ENCODE peak calls at places on chromosomes 11 and 22, in seven cellular contexts. K is adipocyte, D is tibial artery, S is left lung, L is Caco-2, T is ovary, J is A549. C is an unnamed sample.

GRCh38 chr11:64637346-64638016 is 46.5 kb downstream of the SLC22A12 start:
- DNase-seq in K (peak; percentile 12), D (no peak), S (no peak), L (no peak), T (no peak), J (no peak), C (no peak)

GRCh38 chr22:33018232-33018864 is 39.8 kb downstream of the SYN3 start:
- DNase-seq in K (peak; percentile 83), D (no peak), S (no peak), L (peak; percentile 60), T (no peak), J (peak; percentile 22), C (no peak)

GRCh38 chr11:95081412-95081811 is 8.2 kb upstream of the ENDOD1 start:
- DNase-seq in K (peak; percentile 45), D (peak; percentile 96), S (no peak), L (no peak), T (no peak), J (no peak), C (no peak)

GRCh38 chr22:27377901-27378300 is 423.7 kb downstream of the MN1 start:
- DNase-seq in K (peak; percentile 29), D (no peak), S (no peak), L (no peak), T (peak; percentile 37), J (no peak), C (no peak)

GRCh38 chr11:118008271-118008903 is 22.2 kb downstream of the IL10RA start:
- DNase-seq in K (no peak), D (no peak), S (no peak), L (no peak), T (no peak), J (no peak), C (no peak)

GRCh38 chr11:35154960-35155359 is 16.0 kb downstream of the CD44 start:
- DNase-seq in K (no peak), D (no peak), S (no peak), L (no peak), T (no peak), J (no peak), C (no peak)

GRCh38 chr11:67486481-67487195 is 3.8 kb downstream of the AIP start:
- DNase-seq in K (no peak), D (no peak), S (no peak), L (no peak), T (no peak), J (no peak), C (no peak)

GRCh38 chr22:23060612-23061400 is 9.5 kb upstream of the GNAZ start:
- DNase-seq in K (no peak), D (peak; percentile 60), S (no peak), L (peak; percentile 22), T (no peak), J (no peak), C (no peak)

GRCh38 chr22:31749636-31750364 is at the start of gene PRR14L:
- DNase-seq in K (peak; percentile 98), D (peak; percentile 99), S (peak; percentile 99), L (peak; percentile 96), T (peak; percentile 98), J (peak; percentile 73), C (peak; percentile 96)

GRCh38 chr11:67117667-67118058 is 1.4 kb upstream of the KDM2A start:
- DNase-seq in K (no peak), D (peak; percentile 58), S (peak; percentile 41), L (peak; percentile 39), T (peak; percentile 41), J (no peak), C (peak; percentile 27)

GRCh38 chr11:61963016-61963281 is 4.5 kb downstream of the FTH1 start:
- DNase-seq in K (no peak), D (peak; percentile 62), S (no peak), L (peak; percentile 48), T (peak; percentile 22), J (no peak), C (no peak)

GRCh38 chr11:130846606-130847005 is 69.7 kb downstream of the SNX19 start:
- DNase-seq in K (no peak), D (no peak), S (no peak), L (no peak), T (no peak), J (no peak), C (no peak)

GRCh38 chr11:117094776-117095175 is 3.5 kb downstream of the SIK3 start:
- DNase-seq in K (peak; percentile 36), D (no peak), S (no peak), L (no peak), T (no peak), J (no peak), C (no peak)

DNA sequence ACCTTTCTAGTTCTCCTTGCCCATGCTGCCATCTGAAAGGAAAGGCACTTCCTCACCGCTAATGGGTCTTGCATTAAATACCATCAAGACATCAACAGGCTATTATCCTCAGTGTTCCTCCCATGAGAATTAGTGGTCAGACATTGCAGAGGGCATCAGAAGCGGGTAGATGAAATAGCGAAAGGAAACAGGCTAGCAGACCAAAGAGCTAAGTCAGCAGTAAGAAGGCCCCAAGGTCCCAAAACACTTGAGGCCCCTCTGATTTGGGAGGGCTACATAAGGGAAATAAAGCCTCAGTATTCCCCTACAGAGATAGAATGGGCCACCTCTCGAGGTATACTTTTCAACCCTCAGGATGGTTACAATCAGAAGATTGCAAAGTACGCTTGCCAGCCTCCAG is 12.9 kb downstream of the KCNJ11 start:
- DNase-seq in K (no peak), D (no peak), S (no peak), L (no peak), T (no peak), J (no peak), C (no peak)
- H3K9me3 ChIP-seq in K (peaks cover 35% of the 10 kb centered on the region), D (no peaks in the 10 kb centered on the region), S (peaks cover 15% of the 10 kb centered on the region), L (peaks cover 31% of the 10 kb centered on the region), T (no peaks in the 10 kb centered on the region), J (peaks cover 20% of the 10 kb centered on the region), C (peaks cover 13% of the 10 kb centered on the region)

DNA sequence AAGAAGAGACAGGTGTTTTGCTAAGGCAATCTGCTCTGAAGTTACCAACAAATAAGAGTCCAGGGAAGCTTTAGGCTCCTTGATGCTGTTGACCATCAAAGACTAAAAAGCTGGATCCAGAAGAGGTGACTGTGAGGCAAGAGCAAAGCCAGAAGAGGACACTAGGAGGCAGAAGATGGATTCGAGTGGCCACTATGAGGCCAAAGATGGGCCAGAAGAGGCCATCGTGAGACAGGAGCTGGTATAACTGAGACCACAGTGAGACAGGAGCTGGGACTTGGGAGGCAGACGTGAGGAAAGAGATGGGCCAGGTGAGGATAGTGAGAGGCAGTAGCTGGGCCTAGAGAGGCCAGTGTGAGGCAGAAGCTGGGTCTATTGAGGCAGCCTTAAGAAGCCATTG is 37.7 kb downstream of the OR4C45 start:
- DNase-seq in K (no peak), D (no peak), S (no peak), L (no peak), T (no peak), J (no peak), C (no peak)
- H3K9me3 ChIP-seq in K (no peaks in the 10 kb centered on the region), D (no peaks in the 10 kb centered on the region), S (no peaks in the 10 kb centered on the region), L (peaks cover 2% of the 10 kb centered on the region), T (no peaks in the 10 kb centered on the region), J (no peaks in the 10 kb centered on the region), C (no peaks in the 10 kb centered on the region)

DNA sequence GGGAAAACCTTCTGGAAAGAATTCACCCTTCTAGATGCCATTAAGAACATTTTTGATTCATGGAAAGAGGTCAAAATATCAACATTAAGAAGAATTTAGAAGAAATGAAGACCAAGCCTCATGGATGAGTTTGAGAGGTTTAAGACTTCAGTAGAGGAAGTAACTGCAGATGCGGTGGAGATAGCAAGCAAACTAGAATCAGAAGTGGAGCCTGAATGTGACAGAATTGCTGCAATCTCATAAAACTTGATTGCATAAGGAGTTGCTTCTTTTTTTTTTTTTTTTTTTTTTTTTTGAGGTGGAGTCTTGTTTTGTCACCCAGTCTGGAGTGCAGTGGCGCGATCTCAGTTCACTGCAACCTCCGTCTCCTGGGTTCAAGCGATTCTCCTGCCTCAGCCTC is 51.6 kb downstream of the MS4A13 start:
- DNase-seq in K (no peak), D (no peak), S (no peak), L (no peak), T (no peak), J (no peak), C (no peak)
- H3K9me3 ChIP-seq in K (peaks cover 7% of the 10 kb centered on the region), D (no peaks in the 10 kb centered on the region), S (no peaks in the 10 kb centered on the region), L (no peaks in the 10 kb centered on the region), T (no peaks in the 10 kb centered on the region), J (no peaks in the 10 kb centered on the region), C (no peaks in the 10 kb centered on the region)

DNA sequence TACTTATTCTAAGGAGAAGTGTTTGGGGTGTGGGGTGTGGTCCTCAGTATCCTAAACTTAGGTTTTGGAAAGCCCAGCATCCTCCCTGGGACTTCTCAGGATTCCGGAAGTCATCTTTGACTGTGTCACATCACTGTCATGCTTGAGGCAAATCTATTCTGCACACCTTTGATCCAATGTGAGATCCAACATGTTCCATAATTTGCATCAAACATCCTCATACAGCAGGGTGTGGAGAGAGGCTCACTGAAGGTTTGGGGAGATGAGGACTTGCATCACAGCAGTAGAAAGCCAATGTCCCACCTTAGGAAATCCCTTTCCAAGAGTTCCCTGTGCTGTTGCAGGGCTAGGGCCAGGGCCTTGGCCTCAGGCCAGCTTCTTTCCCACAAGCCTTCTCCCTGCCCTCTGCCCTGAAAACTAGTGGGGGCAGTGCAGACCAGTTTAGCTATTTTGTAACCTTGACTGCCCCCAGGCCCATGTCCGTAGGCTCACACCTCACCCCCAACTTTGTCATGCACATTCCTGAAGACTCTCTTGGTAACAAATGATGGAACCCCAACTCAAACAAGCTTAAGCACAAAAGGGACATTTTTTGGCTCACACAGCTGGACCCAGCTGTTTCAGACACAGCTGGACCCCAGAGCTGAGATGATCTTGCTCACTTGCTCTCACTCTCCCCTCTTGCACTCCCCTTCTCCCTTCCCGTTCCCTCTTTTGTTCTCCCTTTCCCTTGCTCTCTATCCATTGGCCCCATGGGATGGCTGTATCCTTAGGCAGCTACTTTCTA is 46.7 kb downstream of the KCNQ1OT1 start:
- DNase-seq in K (no peak), D (no peak), S (no peak), L (no peak), T (no peak), J (no peak), C (no peak)
- H3K9me3 ChIP-seq in K (peaks cover 86% of the 10 kb centered on the region), D (peaks cover 5% of the 10 kb centered on the region), S (no peaks in the 10 kb centered on the region), L (peaks cover 87% of the 10 kb centered on the region), T (no peaks in the 10 kb centered on the region), J (peaks cover 99% of the 10 kb centered on the region), C (peaks cover 3% of the 10 kb centered on the region)